ENCODE peak calls at places on chromosome 20, in four cellular contexts. L is adrenal gland, H is HCT116, B is EL. M is an unnamed sample.

GRCh38 chr20:35992713-35993335 is 24.4 kb downstream of the CNBD2 start:
- DNase-seq in H (peak; percentile 49), L (peak; percentile 46), B (peak; percentile 73), M (peak; percentile 46)

GRCh38 chr20:20664795-20665194 is 47.6 kb downstream of the RALGAPA2 start:
- DNase-seq in B (no peak), H (peak; percentile 18), L (peak; percentile 23), M (no peak)

GRCh38 chr20:23444859-23445258 is 5.4 kb downstream of the CSTL1 start:
- DNase-seq in H (no peak), B (no peak), L (no peak), M (no peak)

GRCh38 chr20:9054176-9054575 is 14.7 kb upstream of the PLCB4 start:
- DNase-seq in H (no peak), B (peak; percentile 57), L (no peak), M (no peak)

GRCh38 chr20:23122321-23122720 is 36.2 kb upstream of the CD93 start:
- DNase-seq in B (no peak), L (no peak), H (no peak), M (no peak)

GRCh38 chr20:61500791-61501321 is 248.8 kb downstream of the CDH4 start:
- DNase-seq in B (peak; percentile 33), H (no peak), L (no peak), M (no peak)

GRCh38 chr20:25287631-25288290 is 39.9 kb downstream of the PYGB start:
- DNase-seq in H (no peak), B (no peak), L (peak; percentile 3), M (peak; percentile 3)

GRCh38 chr20:23419995-23420901 is 1.0 kb downstream of the NAPB start:
- DNase-seq in L (peak; percentile 66), H (no peak), B (peak; percentile 71), M (peak; percentile 45)

GRCh38 chr20:46562373-46563169 is 12.1 kb upstream of the OCSTAMP start:
- DNase-seq in B (peak; percentile 72), H (peak; percentile 47), L (peak; percentile 66), M (peak; percentile 77)

GRCh38 chr20:50367104-50367674 is 143.0 kb upstream of the PTPN1 start:
- DNase-seq in B (no peak), H (no peak), L (no peak), M (no peak)

GRCh38 chr20:63172726-63173125 is 43.2 kb downstream of the YTHDF1 start:
- DNase-seq in L (no peak), H (peak; percentile 15), B (no peak), M (no peak)

GRCh38 chr20:33299111-33299603 is 16.1 kb downstream of the BPIFB1 start:
- DNase-seq in B (peak; percentile 54), H (peak; percentile 40), L (peak; percentile 57), M (peak; percentile 53)

GRCh38 chr20:2451939-2452732 is 18.5 kb downstream of the SNRPB start:
- DNase-seq in H (peak; percentile 48), B (peak; percentile 75), L (peak; percentile 81), M (peak; percentile 63)

GRCh38 chr20:17650301-17650761 is 31.7 kb downstream of the RRBP1 start:
- DNase-seq in H (no peak), B (no peak), L (no peak), M (no peak)

GRCh38 chr20:5191829-5192569 is 65.2 kb downstream of the CDS2 start:
- DNase-seq in B (peak; percentile 71), H (peak; percentile 51), L (no peak), M (no peak)

GRCh38 chr20:3162080-3162611 is 2.5 kb upstream of the FASTKD5 start:
- DNase-seq in H (no peak), B (no peak), L (no peak), M (no peak)

M was measured in heart left ventricle.